ENCODE peak calls at places on chromosome 6, in four cellular contexts. P is stimulated activated effector memory CD8-positive, alpha-beta T cell treated with anti-CD3 and anti-CD28 coated beads, Interleukin-12 subunit alpha, Interleukin-12 subunit beta, amount 100 ng/mL, for 72 hours; B is NCI-H1694 treated with DMSO at 0.1 percent for 48 hours; H is stimulated activated CD4-positive, alpha-beta T cell treated with anti-CD3 and anti-CD28 coated beads, TNF-alpha, amount 100 ng/mL, for 4 hours. O is an unnamed sample.

GRCh38 chr6:89313006-89313405 is 2.1 kb downstream of the GABRR2 start:
- DNase-seq in P (no peak), B (peak), H (no peak), O (no peak)

GRCh38 chr6:45293306-45293705 is 34.8 kb upstream of the RUNX2 start:
- DNase-seq in P (no peak), B (no peak), H (no peak), O (no peak)

GRCh38 chr6:135880066-135880972 is 28.8 kb downstream of the PDE7B start:
- DNase-seq in P (peak), B (no peak), H (no peak), O (no peak)

GRCh38 chr6:42378536-42378935 is 73.2 kb downstream of the TRERF1 start:
- DNase-seq in P (no peak), B (no peak), H (no peak), O (no peak)

GRCh38 chr6:46687619-46688097 is at the start of gene TDRD6:
- DNase-seq in P (no peak), B (no peak), H (no peak), O (no peak)

GRCh38 chr6:146543940-146544661 is 468 bp downstream of the RAB32 start:
- DNase-seq in P (no peak), B (no peak), H (no peak), O (no peak)

GRCh38 chr6:100283288-100283687 is 181.4 kb downstream of the SIM1 start:
- DNase-seq in P (no peak), B (no peak), H (no peak), O (no peak)

GRCh38 chr6:136403166-136403980 is 113.7 kb upstream of the BCLAF1 start:
- DNase-seq in P (no peak), B (no peak), H (no peak), O (no peak)

GRCh38 chr6:124682751-124683150 is 279.5 kb upstream of the RNF217 start:
- DNase-seq in P (no peak), B (no peak), H (no peak), O (no peak)

GRCh38 chr6:105041880-105042279 is 85.0 kb downstream of the LIN28B start:
- DNase-seq in P (no peak), B (no peak), H (no peak), O (no peak)

GRCh38 chr6:25991785-25992412 is 29.3 kb downstream of the TRIM38 start:
- DNase-seq in P (peak), B (no peak), H (peak), O (no peak)

GRCh38 chr6:105322499-105323231 is 80.2 kb downstream of the PREP start:
- DNase-seq in P (no peak), B (peak), H (no peak), O (no peak)

GRCh38 chr6:141158740-141159139 is 974.0 kb upstream of the GJE1 start:
- DNase-seq in P (no peak), B (no peak), H (no peak), O (no peak)

GRCh38 chr6:143961868-143962643 is 46.0 kb downstream of the PLAGL1 start:
- DNase-seq in P (no peak), B (no peak), H (no peak), O (no peak)

GRCh38 chr6:8337147-8337546 is 98.2 kb downstream of the SLC35B3 start:
- DNase-seq in P (no peak), B (no peak), H (no peak), O (no peak)

GRCh38 chr6:28809947-28810654 is 113.7 kb downstream of the TRIM27 start:
- DNase-seq in P (no peak), B (no peak), H (no peak), O (no peak)